ENCODE peak calls at places on chromosomes 1 and 21, in four cellular contexts. I is IMR-90, L is H1, D is H9. X is an unnamed sample.

GRCh38 chr1:247054992-247055415 is 23.6 kb downstream of the ZNF670 start:
- DNase-seq in L (no peak), I (peak; percentile 28), D (no peak), X (no peak)

GRCh38 chr1:84504580-84505021 is 1.6 kb upstream of the SPATA1 start:
- DNase-seq in I (peak; percentile 83), D (no peak), L (no peak), X (peak; percentile 34)

GRCh38 chr1:182215797-182216196 is 154.3 kb upstream of the ZNF648 start:
- DNase-seq in L (no peak), I (no peak), D (no peak), X (no peak)

GRCh38 chr1:53715478-53715877 is 23.5 kb downstream of the GLIS1 start:
- DNase-seq in D (peak; percentile 85), I (peak; percentile 14), L (peak; percentile 29), X (peak; percentile 70)

GRCh38 chr1:32349211-32349708 is 13.0 kb downstream of the FAM229A start:
- DNase-seq in I (peak; percentile 81), D (no peak), L (no peak), X (no peak)

GRCh38 chr1:214362188-214362882 is 81.4 kb downstream of the SMYD2 start:
- DNase-seq in L (no peak), I (peak; percentile 32), D (no peak), X (no peak)

GRCh38 chr1:32208891-32209309 is at the start of gene DCDC2B:
- DNase-seq in D (no peak), L (no peak), I (peak; percentile 37), X (peak; percentile 62)

GRCh38 chr21:16302851-16303282 is 573.1 kb downstream of the USP25 start:
- DNase-seq in L (no peak), D (no peak), I (peak; percentile 12), X (no peak)

GRCh38 chr21:34498623-34499022 is 13.4 kb downstream of the KCNE1 start:
- DNase-seq in D (no peak), L (no peak), I (peak; percentile 38), X (no peak)

GRCh38 chr1:212020975-212021374 is 14.4 kb downstream of the INTS7 start:
- DNase-seq in D (no peak), I (no peak), L (no peak), X (no peak)

GRCh38 chr1:212024469-212025149 is 10.7 kb downstream of the INTS7 start:
- DNase-seq in D (no peak), L (no peak), I (no peak), X (no peak)

DNA sequence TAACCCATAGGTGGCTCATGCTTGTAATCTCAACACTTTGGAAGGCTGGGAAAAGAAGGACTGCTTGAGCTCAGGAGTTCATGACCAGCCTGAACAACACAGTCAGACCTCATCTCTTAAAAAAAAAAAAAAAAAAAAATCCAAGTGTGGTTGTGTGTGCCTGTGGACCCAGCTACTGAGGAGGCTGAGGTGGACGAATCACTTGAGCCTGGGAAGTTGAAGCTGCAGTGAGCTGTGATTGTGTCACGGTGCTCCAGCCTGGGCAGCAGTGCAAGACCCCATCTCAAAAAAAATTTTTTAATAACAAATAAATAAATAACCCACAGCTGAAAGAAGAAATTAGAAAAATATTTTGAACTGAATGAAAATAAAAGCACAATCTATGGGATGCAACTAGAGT is 13.8 kb downstream of the INTS7 start:
- DNase-seq in D (no peak), I (no peak), L (no peak), X (peak; percentile 18)
- H4K5ac ChIP-seq in D (no peak overlapping the region), I (no peak overlapping the region), L (no peak overlapping the region), X (no peak overlapping the region)

DNA sequence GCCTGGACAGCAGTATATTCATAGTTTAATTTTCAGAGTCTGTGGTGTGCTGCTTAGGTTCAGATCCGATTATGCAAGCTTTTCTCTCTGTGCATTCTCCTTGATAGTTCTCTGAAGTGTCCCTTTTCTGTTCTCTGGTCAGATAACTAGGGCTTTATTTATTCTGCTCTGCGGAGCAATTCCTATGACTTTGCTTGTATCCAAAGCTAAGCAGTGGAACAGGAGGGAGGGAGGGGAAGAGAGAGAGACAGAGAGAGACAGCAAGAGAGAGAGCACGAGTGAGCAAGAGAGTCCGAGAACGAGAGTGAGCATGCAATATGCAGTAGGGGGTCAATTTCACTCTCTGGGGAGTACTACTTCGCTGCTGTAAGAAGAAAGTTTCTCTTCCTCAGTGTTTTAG is 113.3 kb downstream of the XPR1 start:
- DNase-seq in L (no peak), I (no peak), D (no peak), X (no peak)
- H4K5ac ChIP-seq in L (no peak overlapping the region), I (no peak overlapping the region), D (no peak overlapping the region), X (no peak overlapping the region)

GRCh38 chr1:117173006-117173405 is 37.7 kb downstream of the VTCN1 start:
- DNase-seq in L (no peak), D (no peak), I (no peak), X (no peak)
- H4K5ac ChIP-seq in L (no peak overlapping the region), D (no peak overlapping the region), I (no peak overlapping the region), X (no peak overlapping the region)

DNA sequence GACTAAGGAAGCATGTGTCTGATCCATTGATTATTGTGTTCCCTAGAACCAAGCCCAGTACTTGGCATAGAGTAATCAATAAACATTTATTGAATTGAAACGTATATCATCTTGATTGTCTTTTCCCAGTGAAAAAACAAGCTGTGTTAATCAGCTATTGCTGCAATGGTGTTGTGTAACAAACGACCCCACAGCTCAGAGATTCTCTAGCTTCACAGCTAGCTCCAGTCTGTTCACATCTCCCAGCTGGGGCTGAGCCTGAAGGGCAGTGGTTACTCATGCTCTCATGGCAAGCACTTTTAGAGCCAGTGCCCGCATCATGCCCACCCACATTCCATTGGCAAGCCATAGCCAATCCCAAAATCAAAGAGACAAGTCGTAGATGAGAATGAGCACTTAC is 237.4 kb upstream of the RAB4A start:
- DNase-seq in D (no peak), L (no peak), I (no peak), X (no peak)
- H4K5ac ChIP-seq in D (no peak overlapping the region), L (no peak overlapping the region), I (no peak overlapping the region), X (no peak overlapping the region)

DNA sequence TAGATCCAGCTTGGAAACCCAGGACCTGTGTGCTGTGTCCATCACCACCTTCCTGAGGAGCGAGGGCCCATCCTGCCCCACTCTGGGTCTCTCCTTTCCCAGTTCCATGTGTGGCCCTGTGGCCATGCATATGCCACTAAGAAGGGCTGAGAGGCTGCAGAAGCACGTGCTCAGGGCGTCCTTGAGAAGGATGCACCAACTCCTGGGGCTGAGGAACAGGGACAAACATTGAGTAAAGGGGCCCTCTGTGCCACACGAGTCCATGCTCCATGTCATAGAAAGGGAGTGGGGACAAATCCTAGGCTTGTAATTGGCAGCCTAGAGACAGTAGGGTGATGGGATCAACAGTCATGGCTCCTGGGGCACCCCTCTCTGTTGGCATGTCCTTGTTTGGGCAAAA is 8.4 kb downstream of the ETV3L start:
- DNase-seq in I (no peak), L (no peak), D (no peak), X (no peak)
- H4K5ac ChIP-seq in I (no peak overlapping the region), L (no peak overlapping the region), D (no peak overlapping the region), X (no peak overlapping the region)

GRCh38 chr1:151762941-151763921 is at the start of gene MRPL9:
- DNase-seq in I (peak; percentile 71), L (peak; percentile 36), D (peak; percentile 82), X (peak; percentile 88)
- H4K5ac ChIP-seq in I (peak within 1 kb of the TSS; percentile 86), L (peak within 1 kb of the TSS; percentile 74), D (peak within 1 kb of the TSS; percentile 87), X (peak within 1 kb of the TSS; percentile 100)

GRCh38 chr21:39020751-39021474 is 162.3 kb downstream of the PSMG1 start:
- DNase-seq in L (no peak), D (no peak), I (peak; percentile 74), X (peak; percentile 86)
- H4K5ac ChIP-seq in L (no peak overlapping the region), D (no peak overlapping the region), I (peak overlapping the region; percentile 97), X (no peak overlapping the region)

DNA sequence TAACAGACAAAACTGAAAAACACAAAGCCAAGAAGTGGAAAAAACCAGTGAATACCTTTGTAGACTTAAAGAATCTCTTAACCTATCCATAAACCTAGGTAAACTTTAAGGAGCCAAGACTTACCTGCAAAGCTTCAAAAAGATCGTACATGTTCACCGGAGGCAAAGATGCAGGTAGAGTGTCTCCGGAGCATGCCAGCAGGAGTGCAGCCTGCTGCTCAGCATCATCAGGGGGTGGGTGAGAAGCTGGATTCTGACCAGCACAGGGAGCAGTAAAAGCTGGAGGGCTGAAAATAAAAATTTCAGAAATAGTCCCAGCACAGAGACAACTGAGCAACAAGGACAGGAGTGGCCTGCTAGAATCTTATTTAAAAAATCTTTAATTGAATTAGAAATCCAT is 18.1 kb downstream of the TADA1 start:
- DNase-seq in I (no peak), D (no peak), L (no peak), X (no peak)
- H4K5ac ChIP-seq in I (no peak overlapping the region), D (no peak overlapping the region), L (no peak overlapping the region), X (no peak overlapping the region)

GRCh38 chr1:174971466-174971865 is 28.3 kb upstream of the CACYBP start:
- DNase-seq in L (no peak), I (no peak), D (no peak), X (peak; percentile 10)
- H4K5ac ChIP-seq in L (no peak overlapping the region), I (no peak overlapping the region), D (no peak overlapping the region), X (no peak overlapping the region)

GRCh38 chr1:170707116-170707515 is 43.2 kb downstream of the PRRX1 start:
- DNase-seq in L (no peak), I (no peak), D (no peak), X (no peak)

GRCh38 chr1:170711682-170712081 is 47.8 kb downstream of the PRRX1 start:
- DNase-seq in I (peak; percentile 95), D (no peak), L (no peak), X (no peak)

GRCh38 chr1:170704256-170704655 is 40.3 kb downstream of the PRRX1 start:
- DNase-seq in D (no peak), I (peak; percentile 56), L (no peak), X (no peak)

GRCh38 chr1:170705981-170706380 is 42.0 kb downstream of the PRRX1 start:
- DNase-seq in L (no peak), I (peak; percentile 26), D (no peak), X (no peak)

GRCh38 chr1:170707959-170708666 is 44.2 kb downstream of the PRRX1 start:
- DNase-seq in L (no peak), D (no peak), I (peak; percentile 99), X (peak; percentile 36)
- H4K5ac ChIP-seq in L (no peak overlapping the region), D (no peak overlapping the region), I (peak overlapping the region; percentile 85), X (no peak overlapping the region)

X was measured in mesendoderm.